ENCODE peak calls at places on chromosome 9, in six cellular contexts. C is H1, M is GM12892, O is K562, T is GM12878, L is HepG2. Q is an unnamed sample.
A peak's percentile ranks its signal among the peaks of the same experiment; 100 is the strongest.

GRCh38 chr9:134209731-134210311 is 45.5 kb upstream of the RNU6ATAC start:
- DNase-seq in T (no peak), L (no peak), M (no peak), O (no peak), C (no peak), Q (no peak)

GRCh38 chr9:14018061-14018460 is 295.9 kb downstream of the NFIB start:
- DNase-seq in C (no peak), O (no peak), L (no peak), T (no peak), M (no peak), Q (no peak)

GRCh38 chr9:27945386-27945785 is 372.1 kb upstream of the C9orf72 start:
- DNase-seq in T (no peak), C (no peak), L (no peak), M (no peak), O (no peak), Q (no peak)

GRCh38 chr9:76652894-76653293 is 111.3 kb upstream of the PCA3 start:
- DNase-seq in L (no peak), C (no peak), O (no peak), M (no peak), T (no peak), Q (no peak)

GRCh38 chr9:112048924-112049785 is 125.9 kb downstream of the SUSD1 start:
- DNase-seq in T (no peak), M (no peak), O (no peak), L (no peak), C (no peak), Q (no peak)

GRCh38 chr9:18799420-18799819 is 233.6 kb downstream of the SAXO1 start:
- DNase-seq in M (no peak), C (no peak), O (no peak), T (no peak), L (no peak), Q (no peak)

GRCh38 chr9:2622361-2623045 is 916 bp downstream of the VLDLR start:
- DNase-seq in L (no peak), O (no peak), T (no peak), M (peak; percentile 25), C (no peak), Q (peak; percentile 35)

GRCh38 chr9:117400131-117400530 is 14.7 kb downstream of the ASTN2 start:
- DNase-seq in L (no peak), T (no peak), M (no peak), C (no peak), O (no peak), Q (no peak)

GRCh38 chr9:79353856-79354520 is 217.8 kb upstream of the TLE4 start:
- DNase-seq in L (no peak), O (no peak), T (no peak), C (no peak), M (no peak), Q (no peak)

GRCh38 chr9:85200726-85201402 is 531.3 kb downstream of the NTRK2 start:
- DNase-seq in L (no peak), C (no peak), M (no peak), O (no peak), T (no peak), Q (no peak)

GRCh38 chr9:87713278-87713989 is 12.5 kb upstream of the CTSL start:
- DNase-seq in C (no peak), O (peak; percentile 47), L (peak; percentile 62), M (no peak), T (no peak), Q (no peak)

GRCh38 chr9:76704601-76705204 is 59.5 kb upstream of the PCA3 start:
- DNase-seq in T (peak; percentile 20), O (peak; percentile 14), L (peak; percentile 58), C (peak; percentile 7), M (no peak), Q (no peak)

GRCh38 chr9:133563286-133564213 is 29.0 kb downstream of the ADAMTSL2 start:
- DNase-seq in T (no peak), C (no peak), M (no peak), O (peak; percentile 48), L (no peak), Q (no peak)

GRCh38 chr9:1871486-1872181 is 143.5 kb upstream of the SMARCA2 start:
- DNase-seq in C (peak; percentile 21), T (no peak), M (no peak), O (no peak), L (peak; percentile 4), Q (no peak)

GRCh38 chr9:121288874-121289553 is 21.1 kb downstream of the GSN start:
- DNase-seq in M (no peak), C (no peak), O (no peak), T (no peak), L (peak; percentile 83), Q (no peak)

GRCh38 chr9:86828631-86829030 is 118.7 kb downstream of the GAS1 start:
- DNase-seq in T (no peak), C (no peak), O (no peak), L (no peak), M (no peak), Q (no peak)

GRCh38 chr9:137049544-137050449 is 3.8 kb upstream of the NPDC1 start:
- DNase-seq in M (no peak), C (no peak), T (no peak), L (no peak), O (peak; percentile 73), Q (peak; percentile 73)

GRCh38 chr9:84271887-84272556 is 68.5 kb downstream of the SLC28A3 start:
- DNase-seq in O (no peak), T (no peak), C (no peak), M (no peak), L (no peak), Q (no peak)

GRCh38 chr9:89179920-89180667 is 1.5 kb upstream of the SHC3 start:
- DNase-seq in C (peak; percentile 75), T (no peak), M (no peak), L (peak; percentile 82), O (peak; percentile 18), Q (no peak)
- TF ChIP-seq POLR2A in C (peak; percentile 79), T (no peak), M (no peak), L (peak; percentile 80), O (no peak), Q (no peak)

GRCh38 chr9:123115146-123115913 is 81.9 kb downstream of the GPR21 start:
- DNase-seq in L (no peak), T (no peak), O (no peak), M (no peak), C (no peak), Q (no peak)
- TF ChIP-seq POLR2AphosphoS5 in L (no peak), T (no peak), O (no peak), M (no peak), C (peak; percentile 6), Q (no peak)

GRCh38 chr9:35932732-35933131 is 23.4 kb downstream of the SPAAR start:
- DNase-seq in L (no peak), O (no peak), M (no peak), C (no peak), T (no peak), Q (no peak)

GRCh38 chr9:35933525-35934067 is 24.3 kb downstream of the SPAAR start:
- DNase-seq in M (no peak), T (no peak), L (no peak), O (no peak), C (no peak), Q (no peak)

GRCh38 chr9:35930521-35930920 is 21.2 kb downstream of the SPAAR start:
- DNase-seq in L (no peak), C (no peak), M (no peak), T (no peak), O (no peak), Q (no peak)

GRCh38 chr9:35929188-35929718 is 20.0 kb downstream of the SPAAR start:
- DNase-seq in C (no peak), M (no peak), T (no peak), O (no peak), L (no peak), Q (no peak)

DNA sequence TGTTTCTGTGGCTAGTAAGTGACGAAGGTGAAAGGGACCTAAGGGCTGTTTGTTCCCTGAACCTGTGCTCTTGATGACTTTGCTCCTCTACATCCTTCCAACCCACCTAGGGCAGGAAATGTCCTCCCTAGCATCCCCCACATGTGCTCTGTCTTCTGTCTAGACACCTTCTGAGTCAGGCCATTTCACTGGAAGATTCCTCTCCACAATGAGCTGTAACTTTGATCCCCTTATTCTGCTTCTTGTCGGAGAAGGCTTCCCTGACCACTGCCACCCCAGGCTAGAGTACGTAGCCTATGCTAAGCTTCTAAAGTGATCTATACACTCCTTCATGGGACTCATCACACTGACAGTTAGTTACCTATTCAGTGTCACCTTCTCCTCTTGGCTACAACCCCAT is 21.7 kb downstream of the SPAAR start:
- DNase-seq in C (no peak), L (no peak), M (no peak), O (no peak), T (no peak), Q (no peak)
- TF ChIP-seq TAF1 in C (no peak), L (no peak), M (no peak), O (no peak), T (no peak), Q (no peak)

DNA sequence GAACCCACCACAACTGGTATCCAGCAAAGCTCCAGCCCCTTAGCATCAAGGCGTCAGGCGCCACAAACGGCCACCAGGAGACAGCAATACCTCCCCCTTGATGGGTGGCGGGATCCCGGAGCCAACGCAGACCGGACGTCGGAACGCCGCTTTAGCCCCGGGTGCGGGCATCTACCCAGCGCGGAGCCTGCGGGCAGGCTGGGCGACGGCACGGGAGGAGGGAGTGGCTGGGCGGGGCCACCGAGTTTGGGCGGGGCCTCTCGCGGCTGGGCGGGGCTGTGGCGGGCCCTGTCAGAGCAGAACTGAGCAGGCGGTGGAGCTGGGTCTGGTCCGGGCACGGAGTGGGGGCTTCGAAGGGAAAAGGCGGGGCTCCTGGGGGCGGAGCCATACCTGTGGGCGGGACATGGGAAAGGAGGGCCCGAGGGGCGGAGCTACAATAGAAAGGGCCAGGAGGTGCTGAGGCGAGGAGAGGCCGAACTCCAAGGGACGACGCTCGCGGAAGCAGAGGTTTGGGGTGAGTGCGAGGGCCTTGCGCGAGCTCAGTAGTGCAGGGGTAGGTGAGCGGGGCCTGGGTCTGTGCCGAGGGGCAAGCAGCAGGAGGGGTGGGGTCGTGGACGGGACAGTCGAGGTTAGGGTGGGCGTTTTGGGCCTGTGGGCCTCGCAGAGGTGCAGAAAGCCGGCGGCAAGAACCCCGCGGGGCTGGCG is 40.2 kb upstream of the GARNL3 start:
- DNase-seq in T (peak; percentile 56), L (peak; percentile 85), O (peak; percentile 97), C (peak; percentile 94), M (peak; percentile 92), Q (peak; percentile 94)
- TF ChIP-seq POLR2A in T (peak; percentile 76), L (peak; percentile 35), O (no peak), C (peak; percentile 37), M (no peak), Q (no peak)

GRCh38 chr9:80553986-80554715 is 982.4 kb downstream of the TLE4 start:
- DNase-seq in L (no peak), T (no peak), O (no peak), M (no peak), C (no peak), Q (no peak)

GRCh38 chr9:80550181-80550580 is 978.4 kb downstream of the TLE4 start:
- DNase-seq in O (no peak), M (no peak), C (no peak), T (no peak), L (no peak), Q (no peak)

GRCh38 chr9:80555782-80556325 is 984.1 kb downstream of the TLE4 start:
- DNase-seq in L (no peak), O (no peak), T (no peak), M (no peak), C (no peak), Q (no peak)

GRCh38 chr9:80554856-80555255 is 983.1 kb downstream of the TLE4 start:
- DNase-seq in L (no peak), M (no peak), T (no peak), C (no peak), O (no peak), Q (no peak)

DNA sequence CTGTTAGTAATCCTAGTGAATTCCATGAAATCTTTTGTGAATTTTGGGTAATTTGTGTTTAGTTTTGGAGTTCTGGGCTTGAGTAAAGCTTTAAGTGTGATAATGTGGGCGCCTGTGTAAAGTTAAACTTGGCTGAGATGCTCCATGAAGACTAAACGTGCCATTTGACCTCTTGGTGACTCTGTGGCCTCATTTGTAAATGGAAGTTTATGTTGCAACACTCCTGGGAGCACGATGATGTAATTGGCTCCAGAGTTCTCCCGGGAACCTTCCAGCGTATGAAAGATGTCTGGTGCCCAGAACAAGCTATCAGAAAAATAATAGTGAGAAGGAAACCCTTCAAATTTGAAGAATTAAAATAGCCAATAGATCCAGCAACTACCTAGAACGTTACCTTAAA is 981.2 kb downstream of the TLE4 start:
- DNase-seq in O (no peak), L (no peak), M (no peak), C (no peak), T (no peak), Q (no peak)
- TF ChIP-seq POLR2AphosphoS5 in O (no peak), L (no peak), M (no peak), C (no peak), T (no peak), Q (no peak)